ENCODE peak calls at places on chromosomes 6 and 20, in seven cellular contexts. H, W, A, X, M, N and C are unnamed samples.

GRCh38 chr6:35081426-35081851 is 59.7 kb downstream of the TCP11 start:
- DNase-seq in H (peak), W (no peak), A (no peak), X (no peak), M (no peak), N (no peak), C (no peak)

GRCh38 chr6:113994934-113995342 is 24.0 kb upstream of the HDAC2 start:
- DNase-seq in H (peak), W (peak), A (no peak), X (peak), M (peak), N (peak), C (peak)

GRCh38 chr6:2101213-2101612 is 144.2 kb downstream of the GMDS start:
- DNase-seq in H (no peak), W (no peak), A (no peak), X (no peak), M (no peak), N (no peak), C (no peak)

GRCh38 chr6:101630956-101631355 is 237.4 kb downstream of the GRIK2 start:
- DNase-seq in H (no peak), W (no peak), A (no peak), X (no peak), M (no peak), N (no peak), C (no peak)

GRCh38 chr6:63624091-63624490 is 11.5 kb upstream of the PHF3 start:
- DNase-seq in H (no peak), W (no peak), A (no peak), X (no peak), M (no peak), N (no peak), C (no peak)

GRCh38 chr6:105991561-105992314 is 94.4 kb upstream of the PRDM1 start:
- DNase-seq in H (no peak), W (no peak), A (no peak), X (no peak), M (no peak), N (no peak), C (no peak)

GRCh38 chr20:43925786-43926185 is 11.1 kb downstream of the TOX2 start:
- DNase-seq in H (no peak), W (no peak), A (no peak), X (no peak), M (no peak), N (peak), C (no peak)

GRCh38 chr20:19699132-19699971 is 58.7 kb upstream of the RIN2 start:
- DNase-seq in H (no peak), W (no peak), A (no peak), X (no peak), M (peak), N (no peak), C (peak)

GRCh38 chr6:37783831-37784584 is 35.5 kb upstream of the ZFAND3 start:
- DNase-seq in H (peak), W (no peak), A (no peak), X (peak), M (no peak), N (no peak), C (no peak)

GRCh38 chr6:126773122-126773805 is 345.2 kb upstream of the RSPO3 start:
- DNase-seq in H (no peak), W (no peak), A (no peak), X (no peak), M (no peak), N (no peak), C (no peak)

GRCh38 chr6:47308674-47309325 is 905 bp downstream of the TNFRSF21 start:
- DNase-seq in H (peak), W (no peak), A (peak), X (peak), M (no peak), N (peak), C (no peak)

GRCh38 chr20:1827974-1828785 is 67.0 kb upstream of the SIRPA start:
- DNase-seq in H (no peak), W (no peak), A (peak), X (peak), M (no peak), N (peak), C (no peak)

GRCh38 chr6:15021074-15021473 is 224.8 kb upstream of the JARID2 start:
- DNase-seq in H (no peak), W (no peak), A (no peak), X (no peak), M (no peak), N (no peak), C (no peak)

GRCh38 chr6:142943746-142944125 is 1.2 kb downstream of the HIVEP2 start:
- DNase-seq in H (no peak), W (no peak), A (no peak), X (no peak), M (no peak), N (no peak), C (no peak)

GRCh38 chr20:458766-459165 is 3.6 kb downstream of the TBC1D20 start:
- DNase-seq in H (no peak), W (no peak), A (no peak), X (no peak), M (no peak), N (no peak), C (no peak)

GRCh38 chr6:92589970-92590369 is 829.4 kb downstream of the EPHA7 start:
- DNase-seq in H (no peak), W (no peak), A (no peak), X (no peak), M (no peak), N (no peak), C (no peak)

GRCh38 chr6:7262746-7263335 is 50.2 kb downstream of the SSR1 start:
- DNase-seq in H (no peak), W (no peak), A (no peak), X (no peak), M (no peak), N (no peak), C (no peak)

GRCh38 chr6:85418059-85418458 is 31.8 kb upstream of the NT5E start:
- DNase-seq in H (no peak), W (peak), A (no peak), X (no peak), M (peak), N (no peak), C (peak)

GRCh38 chr6:155194399-155194798 is 69.4 kb upstream of the CLDN20 start:
- DNase-seq in H (no peak), W (no peak), A (no peak), X (no peak), M (no peak), N (no peak), C (no peak)

GRCh38 chr6:112286010-112286409 is 31.6 kb upstream of the LAMA4 start:
- DNase-seq in H (no peak), W (no peak), A (no peak), X (no peak), M (no peak), N (no peak), C (no peak)

GRCh38 chr6:66662196-66662595 is 955.2 kb upstream of the EYS start:
- DNase-seq in H (no peak), W (no peak), A (no peak), X (no peak), M (no peak), N (no peak), C (no peak)

GRCh38 chr6:37137201-37137880 is 32.6 kb upstream of the PIM1 start:
- DNase-seq in H (no peak), W (peak), A (no peak), X (no peak), M (peak), N (no peak), C (peak)

GRCh38 chr6:5175195-5175594 is 85.6 kb downstream of the LYRM4 start:
- DNase-seq in H (no peak), W (no peak), A (no peak), X (peak), M (no peak), N (no peak), C (no peak)

GRCh38 chr6:66307490-66307889 is 600.5 kb upstream of the EYS start:
- DNase-seq in H (no peak), W (no peak), A (no peak), X (no peak), M (no peak), N (no peak), C (no peak)

GRCh38 chr20:846894-847278 is 13.4 kb downstream of the FAM110A start:
- DNase-seq in H (peak), W (no peak), A (no peak), X (no peak), M (no peak), N (no peak), C (no peak)

GRCh38 chr6:112241820-112242443 is 12.4 kb downstream of the LAMA4 start:
- DNase-seq in H (no peak), W (no peak), A (no peak), X (no peak), M (no peak), N (no peak), C (no peak)

GRCh38 chr6:15066433-15067337 is 179.2 kb upstream of the JARID2 start:
- DNase-seq in H (no peak), W (peak), A (peak), X (no peak), M (peak), N (peak), C (no peak)

GRCh38 chr20:17097603-17098002 is 129.2 kb upstream of the PCSK2 start:
- DNase-seq in H (no peak), W (no peak), A (no peak), X (no peak), M (no peak), N (no peak), C (no peak)

GRCh38 chr6:107059606-107060005 is 31.6 kb downstream of the MTRES1 start:
- DNase-seq in H (no peak), W (no peak), A (no peak), X (no peak), M (no peak), N (no peak), C (no peak)

GRCh38 chr6:170135041-170135440 is 155.8 kb downstream of the DLL1 start:
- DNase-seq in H (no peak), W (no peak), A (no peak), X (no peak), M (no peak), N (no peak), C (no peak)